ENCODE peak calls at places on chromosomes 5 and 9, in six cellular contexts. O, N, F, T, V and C are unnamed samples.

GRCh38 chr9:20144255-20144654 is 355.4 kb upstream of the SLC24A2 start:
- DNase-seq in O (no peak), N (peak), F (no peak), T (no peak), V (no peak), C (no peak)

GRCh38 chr9:83424831-83425230 is 113.4 kb downstream of the FRMD3 start:
- DNase-seq in O (no peak), N (no peak), F (no peak), T (no peak), V (no peak), C (no peak)

GRCh38 chr5:15500326-15500958 is 462 bp downstream of the FBXL7 start:
- DNase-seq in O (peak), N (peak), F (peak), T (no peak), V (peak), C (peak)

GRCh38 chr5:179762079-179762780 is 29.6 kb downstream of the MAML1 start:
- DNase-seq in O (no peak), N (no peak), F (peak), T (no peak), V (no peak), C (no peak)

GRCh38 chr5:135829179-135829578 is 5.3 kb upstream of the SLC25A48 start:
- DNase-seq in O (no peak), N (no peak), F (no peak), T (no peak), V (no peak), C (no peak)

GRCh38 chr5:108966910-108967309 is 219.2 kb downstream of the FER start:
- DNase-seq in O (no peak), N (no peak), F (peak), T (no peak), V (no peak), C (no peak)

GRCh38 chr9:22052376-22052945 is 43.4 kb upstream of the CDKN2B start:
- DNase-seq in O (no peak), N (peak), F (no peak), T (no peak), V (no peak), C (peak)

GRCh38 chr5:74140409-74140808 is 500.1 kb downstream of the ENC1 start:
- DNase-seq in O (no peak), N (peak), F (no peak), T (no peak), V (no peak), C (peak)

GRCh38 chr9:136056546-136057235 is 38.4 kb downstream of the NACC2 start:
- DNase-seq in O (no peak), N (no peak), F (no peak), T (no peak), V (no peak), C (no peak)

GRCh38 chr9:131728961-131729360 is 10.9 kb downstream of the RAPGEF1 start:
- DNase-seq in O (no peak), N (no peak), F (no peak), T (no peak), V (no peak), C (no peak)

GRCh38 chr9:61665330-61665751 is 475.5 kb downstream of the SPATA31A7 start:
- DNase-seq in O (no peak), N (no peak), F (no peak), T (no peak), V (no peak), C (no peak)

GRCh38 chr9:20280330-20280729 is 342.0 kb downstream of the MLLT3 start:
- DNase-seq in O (no peak), N (no peak), F (no peak), T (no peak), V (no peak), C (no peak)

GRCh38 chr5:35675392-35675791 is 57.7 kb downstream of the SPEF2 start:
- DNase-seq in O (no peak), N (no peak), F (no peak), T (peak), V (no peak), C (no peak)

GRCh38 chr5:32272746-32273145 is 40.0 kb downstream of the MTMR12 start:
- DNase-seq in O (no peak), N (no peak), F (no peak), T (no peak), V (no peak), C (no peak)

GRCh38 chr5:154702477-154702876 is 52.7 kb upstream of the LARP1 start:
- DNase-seq in O (no peak), N (no peak), F (no peak), T (no peak), V (no peak), C (no peak)

GRCh38 chr5:79508354-79508753 is 5.6 kb downstream of the HOMER1 start:
- DNase-seq in O (no peak), N (no peak), F (no peak), T (no peak), V (no peak), C (no peak)

GRCh38 chr9:105362470-105362869 is 85.4 kb upstream of the FSD1L start:
- DNase-seq in O (no peak), N (no peak), F (no peak), T (no peak), V (no peak), C (no peak)
- H3K23ac ChIP-seq in O (no peak), N (no peak), F (no peak), T (no peak), V (no peak), C (no peak)

DNA sequence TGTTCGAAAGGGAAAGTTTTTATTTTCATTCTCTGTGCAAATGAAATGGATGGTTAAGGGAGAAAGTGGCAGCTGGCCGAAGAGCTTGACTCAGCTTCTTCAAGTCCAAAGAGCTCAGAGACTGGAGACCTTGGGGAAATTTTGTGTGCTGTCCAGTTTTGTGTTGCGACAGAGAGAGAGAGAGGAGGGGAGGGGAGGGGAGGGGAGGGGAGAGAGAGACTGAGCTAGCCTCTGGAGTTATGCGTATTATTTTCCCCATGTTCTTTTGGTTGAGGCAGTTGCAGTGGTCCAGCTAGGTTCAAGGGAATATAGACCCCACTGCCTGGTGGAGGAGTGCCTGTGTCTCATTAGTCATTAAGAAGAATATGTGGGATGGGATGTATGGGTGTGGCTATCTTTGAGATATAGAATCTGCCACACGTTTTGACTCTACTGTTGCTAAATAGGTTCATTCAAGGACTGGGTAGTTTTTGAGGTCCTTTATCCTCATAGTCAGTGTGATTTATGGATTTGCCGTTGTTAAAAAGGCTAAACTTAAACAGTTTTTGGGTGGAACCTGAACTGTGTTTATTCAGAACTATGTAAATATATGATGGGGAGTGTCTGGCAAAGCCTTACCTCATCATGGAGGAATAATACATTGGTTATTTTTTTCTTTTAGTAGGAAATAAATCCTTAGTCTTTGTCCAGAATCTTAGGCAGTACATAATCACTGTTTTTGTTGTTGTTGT is 69.7 kb downstream of the ARHGAP26 start:
- DNase-seq in O (no peak), N (no peak), F (no peak), T (no peak), V (no peak), C (peak)
- H3K4me3 ChIP-seq in O (no peak), N (no peak), F (no peak), T (no peak), V (no peak), C (no peak)

DNA sequence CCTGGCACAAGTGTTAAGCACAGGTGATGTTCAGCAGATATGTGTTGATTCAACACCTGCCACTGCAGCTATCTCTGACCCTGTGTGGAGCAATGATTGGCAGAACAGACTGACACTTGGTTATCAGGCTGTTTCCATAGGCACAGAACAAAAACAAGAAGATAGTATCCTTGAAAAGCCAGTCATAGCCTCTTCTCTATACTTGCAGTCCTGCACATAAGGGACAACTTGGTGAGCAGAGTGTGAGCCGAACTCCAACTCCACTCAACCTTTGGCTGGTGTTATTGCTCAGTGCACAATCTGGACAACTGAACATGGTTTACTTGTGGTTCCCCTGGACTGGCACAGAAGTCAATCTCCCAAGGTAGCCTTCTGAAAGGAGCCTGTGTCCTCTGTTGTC is 99.2 kb downstream of the ADAMTS12 start:
- DNase-seq in O (no peak), N (no peak), F (no peak), T (no peak), V (no peak), C (no peak)
- H3K23ac ChIP-seq in O (no peak), N (no peak), F (no peak), T (peak), V (no peak), C (no peak)

GRCh38 chr9:89640391-89640790 is 35.6 kb downstream of the GADD45G start:
- DNase-seq in O (no peak), N (no peak), F (no peak), T (no peak), V (no peak), C (no peak)

GRCh38 chr9:89639367-89639795 is 34.6 kb downstream of the GADD45G start:
- DNase-seq in O (no peak), N (no peak), F (no peak), T (no peak), V (no peak), C (no peak)

GRCh38 chr9:89638897-89639296 is 34.1 kb downstream of the GADD45G start:
- DNase-seq in O (no peak), N (no peak), F (no peak), T (no peak), V (no peak), C (no peak)

GRCh38 chr9:89640801-89641200 is 36.0 kb downstream of the GADD45G start:
- DNase-seq in O (no peak), N (no peak), F (no peak), T (no peak), V (no peak), C (no peak)

DNA sequence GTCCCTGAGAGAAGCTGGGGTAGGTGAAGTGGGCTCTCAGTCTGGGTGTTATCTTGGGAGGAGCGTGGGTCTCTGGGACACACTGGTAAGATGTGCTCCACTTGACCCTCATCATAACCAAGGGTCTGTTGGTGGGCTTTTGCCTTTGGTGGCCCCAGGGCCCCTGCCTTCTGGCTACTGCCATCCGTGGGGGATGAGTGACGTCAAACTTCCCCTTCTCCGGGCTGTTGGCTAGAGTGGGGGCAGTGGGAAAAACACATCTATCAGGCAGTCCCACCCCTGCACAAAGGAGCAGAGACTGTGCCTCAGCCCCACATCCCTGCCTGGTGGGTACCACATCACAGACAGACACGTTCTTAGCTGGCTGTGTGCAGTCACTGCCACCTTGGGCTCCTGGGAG is 35.1 kb downstream of the GADD45G start:
- DNase-seq in O (no peak), N (no peak), F (no peak), T (no peak), V (no peak), C (no peak)
- H3K4me3 ChIP-seq in O (no peak), N (no peak), F (no peak), T (no peak), V (no peak), C (no peak)

GRCh38 chr9:121816449-121816817 is 165.0 kb downstream of the DAB2IP start:
- DNase-seq in O (no peak), N (no peak), F (no peak), T (no peak), V (no peak), C (no peak)
- H3K23ac ChIP-seq in O (no peak), N (no peak), F (no peak), T (no peak), V (peak), C (no peak)

GRCh38 chr9:129907196-129907595 is 71.9 kb downstream of the USP20 start:
- DNase-seq in O (no peak), N (no peak), F (no peak), T (no peak), V (no peak), C (peak)
- H3K4me3 ChIP-seq in O (no peak), N (no peak), F (no peak), T (no peak), V (no peak), C (no peak)

GRCh38 chr5:139804800-139805397 is 9.3 kb downstream of the PSD2 start:
- DNase-seq in O (no peak), N (no peak), F (no peak), T (no peak), V (no peak), C (no peak)
- H3K23ac ChIP-seq in O (no peak), N (no peak), F (no peak), T (peak), V (no peak), C (no peak)

DNA sequence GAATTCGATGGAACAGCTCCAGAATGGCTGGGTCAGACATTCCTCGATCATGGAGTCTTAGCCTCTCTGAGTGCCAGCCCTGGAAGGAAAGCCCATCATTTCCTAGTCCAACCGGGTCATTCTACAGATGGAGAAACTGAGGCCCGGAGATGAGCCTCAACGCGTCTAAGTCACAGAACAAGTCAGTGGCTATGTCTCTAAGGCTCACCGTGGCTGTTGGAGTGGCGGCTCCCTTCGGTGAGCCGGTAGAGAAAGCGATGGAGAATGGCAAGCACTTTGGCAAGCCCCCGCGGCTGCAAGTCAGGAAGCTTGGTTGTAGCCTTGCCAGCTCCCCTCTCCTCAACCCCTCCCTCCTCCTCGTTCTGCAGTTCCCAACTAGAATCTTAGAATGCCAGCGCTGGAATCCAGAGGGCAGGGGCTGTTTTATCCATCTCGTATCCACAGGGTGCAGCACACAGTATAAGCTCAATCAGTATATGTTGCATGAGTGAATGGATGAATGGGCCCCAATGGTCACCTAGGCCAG is 428 bp upstream of the ARSI start:
- DNase-seq in O (no peak), N (no peak), F (peak), T (no peak), V (no peak), C (peak)
- H3K4me3 ChIP-seq in O (peak), N (no peak), F (peak), T (no peak), V (peak), C (no peak)